ENCODE peak calls at places on chromosomes 5 and 9, in six cellular contexts. G is H9, J is neuronal stem cell, R is H1, Z is IMR-90, D is mesenchymal stem cell. E is an unnamed sample.

GRCh38 chr9:35341585-35341984 is 148.3 kb upstream of the RUSC2 start:
- DNase-seq in G (peak; percentile 43), J (no peak), R (no peak), Z (peak; percentile 85), D (peak; percentile 61), E (peak; percentile 37)

GRCh38 chr5:114387433-114387832 is 25.6 kb downstream of the KCNN2 start:
- DNase-seq in G (no peak), J (peak; percentile 41), R (no peak), Z (no peak), D (no peak), E (no peak)

GRCh38 chr5:134547999-134548626 is 22.6 kb downstream of the JADE2 start:
- DNase-seq in G (no peak), J (no peak), R (no peak), Z (no peak), D (no peak), E (no peak)

GRCh38 chr9:122029898-122030297 is 63.2 kb downstream of the TTLL11 start:
- DNase-seq in G (no peak), J (no peak), R (no peak), Z (no peak), D (no peak), E (peak; percentile 49)

GRCh38 chr5:90590-91547 is 1.1 kb upstream of the PLEKHG4B start:
- DNase-seq in G (peak; percentile 53), J (no peak), R (no peak), Z (no peak), D (no peak), E (peak; percentile 37)

GRCh38 chr5:60382761-60383160 is 317.2 kb downstream of the DEPDC1B start:
- DNase-seq in G (no peak), J (no peak), R (no peak), Z (peak; percentile 20), D (peak; percentile 39), E (peak; percentile 32)

GRCh38 chr5:68088302-68088701 is 127.3 kb upstream of the PIK3R1 start:
- DNase-seq in G (no peak), J (no peak), R (no peak), Z (peak; percentile 82), D (peak; percentile 22), E (no peak)

GRCh38 chr5:150372626-150373025 is 15.1 kb downstream of the TCOF1 start:
- DNase-seq in G (no peak), J (no peak), R (no peak), Z (no peak), D (no peak), E (no peak)

GRCh38 chr5:53262348-53262970 is 152.9 kb upstream of the MOCS2 start:
- DNase-seq in G (no peak), J (no peak), R (no peak), Z (peak; percentile 72), D (peak; percentile 56), E (peak; percentile 42)

GRCh38 chr5:176675676-176676360 is 28.5 kb downstream of the TSPAN17 start:
- DNase-seq in G (peak; percentile 77), J (no peak), R (no peak), Z (no peak), D (peak; percentile 27), E (peak; percentile 91)

GRCh38 chr5:142959683-142960308 is 189.6 kb downstream of the ARHGAP26 start:
- DNase-seq in G (no peak), J (no peak), R (no peak), Z (peak; percentile 45), D (peak; percentile 30), E (peak; percentile 50)

GRCh38 chr9:127801955-127802575 is 617 bp upstream of the FPGS start:
- DNase-seq in G (no peak), J (no peak), R (no peak), Z (no peak), D (peak; percentile 74), E (no peak)

GRCh38 chr5:36861820-36862219 is 14.7 kb upstream of the NIPBL start:
- DNase-seq in G (no peak), J (no peak), R (no peak), Z (peak; percentile 29), D (no peak), E (no peak)

GRCh38 chr9:137457406-137458193 is 1.5 kb downstream of the NSMF start:
- DNase-seq in G (no peak), J (no peak), R (no peak), Z (no peak), D (no peak), E (no peak)

GRCh38 chr9:112970939-112971338 is 41.1 kb downstream of the ZNF883 start:
- DNase-seq in G (no peak), J (no peak), R (no peak), Z (no peak), D (peak; percentile 1), E (peak; percentile 18)

GRCh38 chr9:88953401-88954029 is 37.8 kb upstream of the S1PR3 start:
- DNase-seq in G (no peak), J (no peak), R (no peak), Z (peak; percentile 73), D (peak; percentile 42), E (no peak)

GRCh38 chr9:84557751-84558150 is 111.8 kb upstream of the NTRK2 start:
- DNase-seq in G (no peak), J (no peak), R (no peak), Z (no peak), D (no peak), E (no peak)

GRCh38 chr5:170882345-170882744 is 20.5 kb downstream of the RANBP17 start:
- DNase-seq in G (no peak), J (no peak), R (no peak), Z (no peak), D (no peak), E (no peak)

GRCh38 chr9:133733421-133734250 is 4.5 kb downstream of the SARDH start:
- DNase-seq in G (no peak), J (no peak), R (no peak), Z (no peak), D (no peak), E (peak; percentile 50)

GRCh38 chr5:28301676-28302075 is 1263.3 kb upstream of the CDH9 start:
- DNase-seq in G (no peak), J (no peak), R (no peak), Z (peak; percentile 0), D (peak; percentile 63), E (peak; percentile 12)

GRCh38 chr5:171710451-171711024 is 75.1 kb upstream of the SMIM23 start:
- DNase-seq in G (peak; percentile 31), J (no peak), R (no peak), Z (no peak), D (no peak), E (no peak)

GRCh38 chr5:123722451-123722850 is 210.5 kb downstream of the CSNK1G3 start:
- DNase-seq in G (no peak), J (no peak), R (no peak), Z (no peak), D (no peak), E (no peak)

GRCh38 chr5:10762178-10762775 is 1.2 kb upstream of the DAP start:
- DNase-seq in G (no peak), J (no peak), R (no peak), Z (no peak), D (peak; percentile 85), E (peak; percentile 4)

GRCh38 chr9:128097156-128098016 is 29.4 kb downstream of the SLC25A25 start:
- DNase-seq in G (no peak), J (no peak), R (no peak), Z (no peak), D (no peak), E (no peak)

GRCh38 chr5:98957307-98957706 is 28.5 kb upstream of the CHD1 start:
- DNase-seq in G (no peak), J (no peak), R (no peak), Z (no peak), D (no peak), E (no peak)

GRCh38 chr5:142821733-142822487 is 51.7 kb downstream of the ARHGAP26 start:
- DNase-seq in G (no peak), J (no peak), R (no peak), Z (peak; percentile 93), D (peak; percentile 82), E (no peak)

GRCh38 chr5:175436403-175436802 is 7.6 kb downstream of the DRD1 start:
- DNase-seq in G (peak; percentile 67), J (no peak), R (no peak), Z (no peak), D (no peak), E (peak; percentile 41)

GRCh38 chr5:142803428-142804111 is 33.4 kb downstream of the ARHGAP26 start:
- DNase-seq in G (no peak), J (no peak), R (no peak), Z (peak; percentile 68), D (peak; percentile 69), E (no peak)

GRCh38 chr9:69090943-69091342 is 55.4 kb downstream of the FXN start:
- DNase-seq in G (no peak), J (no peak), R (no peak), Z (no peak), D (no peak), E (no peak)

GRCh38 chr5:135141303-135142268 is 107.6 kb upstream of the PITX1 start:
- DNase-seq in G (no peak), J (no peak), R (no peak), Z (peak; percentile 33), D (peak; percentile 28), E (no peak)

GRCh38 chr9:84969736-84970135 is 300.2 kb downstream of the NTRK2 start:
- DNase-seq in G (no peak), J (no peak), R (no peak), Z (no peak), D (no peak), E (no peak)

GRCh38 chr9:137255448-137256114 is 454 bp downstream of the NELFB start:
- DNase-seq in G (peak; percentile 74), J (no peak), R (no peak), Z (no peak), D (peak; percentile 56), E (peak; percentile 66)

GRCh38 chr9:130444565-130445221 is at the start of gene ASS1:
- DNase-seq in G (peak; percentile 87), J (peak; percentile 48), R (no peak), Z (no peak), D (no peak), E (peak; percentile 80)
- H3K9ac ChIP-seq in G (no peak within 1 kb of the TSS), J (peak within 1 kb of the TSS; percentile 83), R (no peak within 1 kb of the TSS), Z (peak within 1 kb of the TSS; percentile 41), D (peak within 1 kb of the TSS; percentile 88), E (peak within 1 kb of the TSS; percentile 64)

GRCh38 chr9:117815948-117816347 is 111.7 kb downstream of the TLR4 start:
- DNase-seq in G (no peak), J (no peak), R (no peak), Z (no peak), D (no peak), E (no peak)
- H2BK5ac ChIP-seq in G (no peak overlapping the region), J (no peak overlapping the region), R (no peak overlapping the region), Z (no peak overlapping the region), D (no peak overlapping the region), E (no peak overlapping the region)

GRCh38 chr5:124806857-124807196 is 60.4 kb upstream of the ZNF608 start:
- DNase-seq in G (no peak), J (no peak), R (no peak), Z (no peak), D (no peak), E (no peak)
- H3K9ac ChIP-seq in G (no peak overlapping the region), J (no peak overlapping the region), R (no peak overlapping the region), Z (no peak overlapping the region), D (no peak overlapping the region), E (no peak overlapping the region)

GRCh38 chr9:86675805-86676204 is 271.5 kb downstream of the GAS1 start:
- DNase-seq in G (no peak), J (peak; percentile 14), R (no peak), Z (no peak), D (no peak), E (no peak)
- H2BK5ac ChIP-seq in G (no peak overlapping the region), J (no peak overlapping the region), R (no peak overlapping the region), Z (no peak overlapping the region), D (no peak overlapping the region), E (no peak overlapping the region)

E was measured in mesendoderm.